ENCODE peak calls at places on chromosomes 13 and 19, in four cellular contexts. U is pulmonary artery endothelial cell, T is aorta, J is activated T-helper 1 cell treated with Interleukin-2 at 50 U/mL for 16 hours. Z is an unnamed sample.

GRCh38 chr13:29743229-29743786 is 107.1 kb downstream of the UBL3 start:
- DNase-seq in U (no peak), T (no peak), J (no peak), Z (peak; percentile 85)

GRCh38 chr13:33797622-33798021 is 20.3 kb upstream of the RFC3 start:
- DNase-seq in U (no peak), T (no peak), J (no peak), Z (no peak)

GRCh38 chr13:100954430-100955361 is 280.1 kb upstream of the TMTC4 start:
- DNase-seq in U (no peak), T (no peak), J (no peak), Z (no peak)

GRCh38 chr13:94947392-94947791 is 235.0 kb upstream of the SOX21 start:
- DNase-seq in U (no peak), T (no peak), J (no peak), Z (no peak)

GRCh38 chr13:76667551-76667950 is 218.7 kb downstream of the KCTD12 start:
- DNase-seq in U (peak; percentile 64), T (no peak), J (no peak), Z (no peak)

GRCh38 chr19:6925801-6926751 is 38.7 kb downstream of the ADGRE1 start:
- DNase-seq in U (no peak), T (no peak), J (no peak), Z (no peak)

GRCh38 chr13:42039946-42040729 is 8.3 kb upstream of the DGKH start:
- DNase-seq in U (peak; percentile 57), T (peak; percentile 98), J (peak; percentile 85), Z (peak; percentile 97)

GRCh38 chr19:33954686-33955085 is 158.0 kb downstream of the KCTD15 start:
- DNase-seq in U (no peak), T (no peak), J (no peak), Z (no peak)

GRCh38 chr13:25846227-25846984 is 205.4 kb downstream of the SHISA2 start:
- DNase-seq in U (no peak), T (no peak), J (no peak), Z (no peak)

GRCh38 chr19:15519433-15519976 is 11.2 kb downstream of the CYP4F22 start:
- DNase-seq in U (no peak), T (no peak), J (no peak), Z (no peak)

GRCh38 chr19:4443188-4443587 is 14.4 kb downstream of the UBXN6 start:
- DNase-seq in U (no peak), T (no peak), J (no peak), Z (no peak)

GRCh38 chr19:15038304-15038703 is 11.0 kb upstream of the CASP14 start:
- DNase-seq in U (no peak), T (no peak), J (no peak), Z (no peak)

GRCh38 chr13:35266412-35266811 is 210.1 kb downstream of the MAB21L1 start:
- DNase-seq in U (no peak), T (no peak), J (no peak), Z (no peak)

GRCh38 chr13:29693297-29693945 is 97.9 kb upstream of the SLC7A1 start:
- DNase-seq in U (no peak), T (no peak), J (no peak), Z (no peak)

GRCh38 chr19:47509973-47510372 is 4.9 kb downstream of the NAPA start:
- DNase-seq in U (no peak), T (peak; percentile 86), J (no peak), Z (no peak)

Z was measured in posterior vena cava.